ENCODE peak calls at places on chromosomes 4 and X, in ten cellular contexts. P, Y, C, W, I, O, K, N, A and D are unnamed samples.

GRCh38 chr4:25857403-25857802 is 5.4 kb downstream of the SEL1L3 start:
- DNase-seq in P (no peak), Y (no peak), C (no peak), W (no peak), I (peak; percentile 51), O (no peak), K (no peak), N (no peak), A (no peak), D (no peak)

GRCh38 chrX:122622800-122623199 is 561.3 kb upstream of the GRIA3 start:
- DNase-seq in P (no peak), Y (no peak), C (no peak), W (no peak), I (no peak), O (no peak), K (no peak), N (no peak), A (no peak), D (no peak)

GRCh38 chr4:123599061-123599919 is 202.7 kb downstream of the SPRY1 start:
- DNase-seq in P (no peak), Y (no peak), C (no peak), W (no peak), I (no peak), O (no peak), K (no peak), N (no peak), A (no peak), D (no peak)

GRCh38 chr4:55079451-55080173 is 45.8 kb downstream of the KDR start:
- DNase-seq in P (no peak), Y (no peak), C (no peak), W (no peak), I (no peak), O (no peak), K (no peak), N (peak; percentile 24), A (no peak), D (peak; percentile 31)

GRCh38 chrX:9311411-9312160 is 153.3 kb upstream of the TBL1X start:
- DNase-seq in P (no peak), Y (no peak), C (no peak), W (no peak), I (no peak), O (no peak), K (no peak), N (no peak), A (no peak), D (peak; percentile 34)

GRCh38 chrX:39469126-39469525 is 628.6 kb downstream of the BCOR start:
- DNase-seq in P (no peak), Y (no peak), C (no peak), W (no peak), I (no peak), O (no peak), K (no peak), N (no peak), A (no peak), D (no peak)

GRCh38 chr4:2259036-2259540 is 2.8 kb downstream of the MXD4 start:
- DNase-seq in P (peak; percentile 64), Y (no peak), C (no peak), W (peak; percentile 15), I (no peak), O (no peak), K (no peak), N (no peak), A (peak; percentile 14), D (peak; percentile 56)

GRCh38 chrX:7586126-7586525 is 256.8 kb upstream of the VCX start:
- DNase-seq in P (no peak), Y (no peak), C (peak; percentile 17), W (no peak), I (peak; percentile 35), O (peak; percentile 2), K (no peak), N (peak; percentile 9), A (no peak), D (no peak)

GRCh38 chr4:76738081-76738931 is 159.6 kb downstream of the SOWAHB start:
- DNase-seq in P (no peak), Y (peak; percentile 89), C (peak; percentile 28), W (no peak), I (no peak), O (peak; percentile 46), K (no peak), N (no peak), A (no peak), D (peak; percentile 66)

GRCh38 chr4:169105620-169106019 is 95.6 kb upstream of the CBR4 start:
- DNase-seq in P (no peak), Y (no peak), C (no peak), W (no peak), I (no peak), O (no peak), K (no peak), N (no peak), A (no peak), D (no peak)

GRCh38 chr4:119040711-119041185 is 94.9 kb upstream of the MYOZ2 start:
- DNase-seq in P (no peak), Y (peak; percentile 77), C (no peak), W (peak; percentile 49), I (no peak), O (peak; percentile 20), K (no peak), N (peak; percentile 80), A (no peak), D (no peak)

GRCh38 chr4:110164251-110164650 is 34.2 kb downstream of the ELOVL6 start:
- DNase-seq in P (no peak), Y (no peak), C (no peak), W (no peak), I (no peak), O (no peak), K (no peak), N (peak; percentile 70), A (no peak), D (no peak)

GRCh38 chr4:110165382-110166285 is 32.8 kb downstream of the ELOVL6 start:
- DNase-seq in P (no peak), Y (peak; percentile 19), C (no peak), W (no peak), I (peak; percentile 29), O (peak; percentile 43), K (peak; percentile 53), N (peak; percentile 88), A (peak; percentile 39), D (no peak)

GRCh38 chr4:110160616-110161015 is 37.8 kb downstream of the ELOVL6 start:
- DNase-seq in P (no peak), Y (no peak), C (no peak), W (no peak), I (no peak), O (no peak), K (no peak), N (no peak), A (no peak), D (no peak)

GRCh38 chr4:110164856-110165255 is 33.6 kb downstream of the ELOVL6 start:
- DNase-seq in P (no peak), Y (no peak), C (no peak), W (no peak), I (no peak), O (no peak), K (peak; percentile 11), N (no peak), A (no peak), D (no peak)

GRCh38 chr4:110163327-110164070 is 34.9 kb downstream of the ELOVL6 start:
- DNase-seq in P (no peak), Y (peak; percentile 39), C (no peak), W (no peak), I (no peak), O (no peak), K (no peak), N (peak; percentile 82), A (no peak), D (no peak)
- TF ChIP-seq CTCF in P (no peak), Y (peak; percentile 26), C (no peak), W (no peak), I (no peak), O (no peak), K (no peak), N (no peak), A (no peak), D (no peak)

GRCh38 chr4:27007507-27007906 is 146.9 kb downstream of the STIM2 start:
- DNase-seq in P (no peak), Y (peak; percentile 50), C (no peak), W (no peak), I (peak; percentile 33), O (no peak), K (no peak), N (no peak), A (no peak), D (no peak)

GRCh38 chr4:27010334-27010940 is 149.8 kb downstream of the STIM2 start:
- DNase-seq in P (peak; percentile 67), Y (no peak), C (peak; percentile 33), W (peak; percentile 42), I (peak; percentile 78), O (peak; percentile 71), K (peak; percentile 64), N (peak; percentile 67), A (peak; percentile 63), D (peak; percentile 51)

GRCh38 chr4:27011401-27011800 is 150.8 kb downstream of the STIM2 start:
- DNase-seq in P (no peak), Y (no peak), C (no peak), W (no peak), I (no peak), O (no peak), K (no peak), N (no peak), A (no peak), D (no peak)

GRCh38 chr4:27008693-27009092 is 148.1 kb downstream of the STIM2 start:
- DNase-seq in P (no peak), Y (no peak), C (no peak), W (no peak), I (no peak), O (no peak), K (no peak), N (no peak), A (no peak), D (no peak)

DNA sequence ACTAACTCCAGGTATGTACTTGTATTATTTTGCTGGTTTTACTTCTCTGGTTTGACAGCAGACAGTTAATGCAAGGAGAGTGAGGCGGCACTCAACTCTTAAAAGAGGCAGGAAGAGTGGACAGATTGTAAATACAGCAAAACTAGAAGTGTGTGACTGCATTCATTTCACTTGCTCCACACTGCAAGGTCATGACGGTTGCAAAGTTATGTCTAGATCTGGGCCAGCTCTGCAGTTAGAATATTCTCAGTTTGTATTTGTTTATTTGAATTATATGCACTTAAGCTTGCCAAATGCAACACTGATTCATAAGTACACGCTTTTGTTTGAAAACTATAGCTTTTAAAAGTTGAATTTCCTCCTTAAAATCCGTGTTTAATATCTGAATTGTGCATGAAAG is 148.9 kb downstream of the STIM2 start:
- DNase-seq in P (no peak), Y (no peak), C (no peak), W (no peak), I (peak; percentile 33), O (no peak), K (no peak), N (no peak), A (no peak), D (no peak)
- TF ChIP-seq CTCF in P (no peak), Y (no peak), C (no peak), W (no peak), I (no peak), O (no peak), K (no peak), N (no peak), A (no peak), D (no peak)

GRCh38 chrX:18377802-18378201 is 23.3 kb upstream of the SCML2 start:
- DNase-seq in P (no peak), Y (no peak), C (no peak), W (no peak), I (peak; percentile 47), O (peak; percentile 43), K (peak; percentile 11), N (no peak), A (no peak), D (no peak)
- TF ChIP-seq CTCF in P (no peak), Y (peak; percentile 62), C (peak; percentile 37), W (peak; percentile 21), I (peak; percentile 72), O (peak; percentile 59), K (peak; percentile 29), N (peak; percentile 63), A (no peak), D (peak; percentile 20)

GRCh38 chr4:70705146-70705855 is 16.5 kb upstream of the RUFY3 start:
- DNase-seq in P (peak; percentile 86), Y (no peak), C (peak; percentile 82), W (peak; percentile 83), I (peak; percentile 77), O (peak; percentile 80), K (peak; percentile 77), N (peak; percentile 34), A (peak; percentile 84), D (peak; percentile 80)
- TF ChIP-seq CTCF in P (no peak), Y (no peak), C (peak; percentile 18), W (no peak), I (peak; percentile 20), O (no peak), K (no peak), N (no peak), A (no peak), D (peak; percentile 7)